ENCODE peak calls at places on chromosome 10, in ten cellular contexts. H is NCI-H524 treated with DMSO at 0.1 percent for 48 hours, E is iPS DF 6.9, R is SW480, D is ACHN, U is T-helper 2 cell, Y is EH, W is hypothalamus, J is astrocyte of the spinal cord, M is COR-L47. I is an unnamed sample.

GRCh38 chr10:62815373-62816111 is 624 bp downstream of the EGR2 start:
- DNase-seq in Y (peak), R (peak), E (no peak), J (peak), H (no peak), U (no peak), D (no peak), M (peak), W (no peak), I (no peak)

GRCh38 chr10:124381011-124381591 is 37.6 kb downstream of the OAT start:
- DNase-seq in M (no peak), D (no peak), U (no peak), E (no peak), R (peak), Y (no peak), H (no peak), W (no peak), J (peak), I (no peak)

GRCh38 chr10:131902691-131903090 is 1.9 kb downstream of the PPP2R2D start:
- DNase-seq in R (no peak), M (no peak), W (no peak), E (no peak), U (no peak), H (no peak), J (no peak), D (no peak), Y (no peak), I (no peak)

GRCh38 chr10:88457680-88458079 is 125.4 kb downstream of the RNLS start:
- DNase-seq in M (no peak), R (no peak), U (no peak), D (no peak), J (no peak), Y (no peak), W (no peak), H (no peak), E (no peak), I (no peak)

GRCh38 chr10:69640196-69640980 is 10.3 kb downstream of the FAM241B start:
- DNase-seq in J (peak), R (no peak), H (no peak), D (no peak), W (no peak), E (no peak), Y (peak), U (no peak), M (no peak), I (no peak)

GRCh38 chr10:26214004-26214403 is 2.6 kb upstream of the GAD2 start:
- DNase-seq in H (no peak), J (no peak), R (no peak), E (no peak), M (peak), U (no peak), D (no peak), W (no peak), Y (no peak), I (peak)

GRCh38 chr10:60845038-60845437 is 66.8 kb downstream of the CDK1 start:
- DNase-seq in U (no peak), D (no peak), J (no peak), Y (no peak), H (no peak), R (no peak), E (no peak), W (no peak), M (no peak), I (no peak)

GRCh38 chr10:10914129-10914528 is 103.5 kb upstream of the CELF2 start:
- DNase-seq in E (no peak), R (no peak), J (no peak), Y (peak), M (no peak), U (no peak), H (no peak), D (no peak), W (no peak), I (no peak)

GRCh38 chr10:3879073-3879472 is 94.1 kb upstream of the KLF6 start:
- DNase-seq in R (no peak), W (no peak), J (no peak), M (no peak), D (no peak), E (no peak), H (no peak), U (no peak), Y (no peak), I (no peak)

GRCh38 chr10:99775850-99776249 is 6.6 kb upstream of the ABCC2 start:
- DNase-seq in E (no peak), J (peak), R (peak), M (no peak), Y (peak), U (no peak), W (no peak), D (peak), H (no peak), I (no peak)

GRCh38 chr10:11145498-11145855 is 127.8 kb downstream of the CELF2 start:
- DNase-seq in J (no peak), D (no peak), Y (no peak), R (no peak), H (no peak), U (no peak), M (no peak), W (no peak), E (no peak), I (no peak)

GRCh38 chr10:974785-975074 is 13.5 kb upstream of the GTPBP4 start:
- DNase-seq in M (no peak), Y (no peak), J (no peak), H (no peak), U (no peak), E (no peak), R (no peak), W (no peak), D (no peak), I (no peak)

I was measured in WTC11.